ENCODE peak calls at places on chromosomes 11 and 22, in ten cellular contexts. One of them, this sample, is unnamed.

GRCh38 chr22:20299736-20300136 is 20.1 kb downstream of the DGCR6L start:
- DNase-seq in GM06990: no peak
- DNase-seq in astrocyte: no peak
- DNase-seq in right lobe of liver: peak
- DNase-seq in naive thymus-derived CD4-positive, alpha-beta T cell: no peak
- DNase-seq in fibroblast of pulmonary artery: peak
- DNase-seq in cardiac muscle cell: peak
- DNase-seq in dorsolateral prefrontal cortex: no peak
- DNase-seq in heart right ventricle: no peak
- DNase-seq in NT2/D1: no peak
- DNase-seq in this sample: no peak

GRCh38 chr11:44260081-44260480 is 49.9 kb downstream of the ALX4 start:
- DNase-seq in GM06990: no peak
- DNase-seq in cardiac muscle cell: no peak
- DNase-seq in dorsolateral prefrontal cortex: no peak
- DNase-seq in naive thymus-derived CD4-positive, alpha-beta T cell: no peak
- DNase-seq in astrocyte: no peak
- DNase-seq in right lobe of liver: no peak
- DNase-seq in fibroblast of pulmonary artery: no peak
- DNase-seq in NT2/D1: no peak
- DNase-seq in heart right ventricle: no peak
- DNase-seq in this sample: no peak

GRCh38 chr11:68904458-68904847 is 762 bp downstream of the IGHMBP2 start:
- DNase-seq in astrocyte: no peak
- DNase-seq in cardiac muscle cell: no peak
- DNase-seq in NT2/D1: no peak
- DNase-seq in fibroblast of pulmonary artery: peak
- DNase-seq in dorsolateral prefrontal cortex: no peak
- DNase-seq in heart right ventricle: peak
- DNase-seq in right lobe of liver: no peak
- DNase-seq in GM06990: peak
- DNase-seq in naive thymus-derived CD4-positive, alpha-beta T cell: no peak
- DNase-seq in this sample: no peak

GRCh38 chr22:29635734-29636357 is 32.4 kb downstream of the NF2 start:
- DNase-seq in heart right ventricle: no peak
- DNase-seq in astrocyte: peak
- DNase-seq in dorsolateral prefrontal cortex: no peak
- DNase-seq in NT2/D1: peak
- DNase-seq in GM06990: no peak
- DNase-seq in cardiac muscle cell: peak
- DNase-seq in right lobe of liver: no peak
- DNase-seq in naive thymus-derived CD4-positive, alpha-beta T cell: no peak
- DNase-seq in fibroblast of pulmonary artery: peak
- DNase-seq in this sample: no peak

GRCh38 chr11:16846305-16846704 is 107.9 kb downstream of the C11orf58 start:
- DNase-seq in fibroblast of pulmonary artery: peak
- DNase-seq in NT2/D1: no peak
- DNase-seq in cardiac muscle cell: no peak
- DNase-seq in right lobe of liver: no peak
- DNase-seq in dorsolateral prefrontal cortex: no peak
- DNase-seq in naive thymus-derived CD4-positive, alpha-beta T cell: no peak
- DNase-seq in astrocyte: no peak
- DNase-seq in heart right ventricle: no peak
- DNase-seq in GM06990: no peak
- DNase-seq in this sample: no peak

GRCh38 chr22:17726561-17727243 is 47.6 kb downstream of the BID start:
- DNase-seq in cardiac muscle cell: no peak
- DNase-seq in naive thymus-derived CD4-positive, alpha-beta T cell: no peak
- DNase-seq in dorsolateral prefrontal cortex: no peak
- DNase-seq in fibroblast of pulmonary artery: peak
- DNase-seq in GM06990: no peak
- DNase-seq in heart right ventricle: no peak
- DNase-seq in astrocyte: peak
- DNase-seq in NT2/D1: no peak
- DNase-seq in right lobe of liver: no peak
- DNase-seq in this sample: no peak

GRCh38 chr11:117874253-117874909 is 2.1 kb downstream of the FXYD6 start:
- DNase-seq in cardiac muscle cell: no peak
- DNase-seq in dorsolateral prefrontal cortex: no peak
- DNase-seq in naive thymus-derived CD4-positive, alpha-beta T cell: no peak
- DNase-seq in GM06990: no peak
- DNase-seq in heart right ventricle: no peak
- DNase-seq in fibroblast of pulmonary artery: no peak
- DNase-seq in NT2/D1: no peak
- DNase-seq in astrocyte: no peak
- DNase-seq in right lobe of liver: no peak
- DNase-seq in this sample: no peak

GRCh38 chr11:130313383-130314183 is 1.1 kb downstream of the ZBTB44 start:
- DNase-seq in NT2/D1: peak
- DNase-seq in heart right ventricle: no peak
- DNase-seq in cardiac muscle cell: no peak
- DNase-seq in naive thymus-derived CD4-positive, alpha-beta T cell: no peak
- DNase-seq in right lobe of liver: no peak
- DNase-seq in GM06990: no peak
- DNase-seq in dorsolateral prefrontal cortex: no peak
- DNase-seq in astrocyte: no peak
- DNase-seq in fibroblast of pulmonary artery: peak
- DNase-seq in this sample: no peak

GRCh38 chr11:1864216-1864615 is 11.3 kb downstream of the LSP1 start:
- DNase-seq in cardiac muscle cell: no peak
- DNase-seq in GM06990: no peak
- DNase-seq in astrocyte: no peak
- DNase-seq in fibroblast of pulmonary artery: peak
- DNase-seq in dorsolateral prefrontal cortex: no peak
- DNase-seq in right lobe of liver: peak
- DNase-seq in naive thymus-derived CD4-positive, alpha-beta T cell: no peak
- DNase-seq in heart right ventricle: peak
- DNase-seq in NT2/D1: no peak
- DNase-seq in this sample: no peak

GRCh38 chr11:12224537-12224893 is 114.1 kb downstream of the MICAL2 start:
- DNase-seq in GM06990: peak
- DNase-seq in naive thymus-derived CD4-positive, alpha-beta T cell: peak
- DNase-seq in right lobe of liver: peak
- DNase-seq in heart right ventricle: peak
- DNase-seq in astrocyte: peak
- DNase-seq in fibroblast of pulmonary artery: peak
- DNase-seq in cardiac muscle cell: no peak
- DNase-seq in NT2/D1: no peak
- DNase-seq in dorsolateral prefrontal cortex: no peak
- DNase-seq in this sample: no peak

GRCh38 chr11:2923446-2924375 is 5.5 kb downstream of the PHLDA2 start:
- DNase-seq in NT2/D1: no peak
- DNase-seq in astrocyte: no peak
- DNase-seq in GM06990: no peak
- DNase-seq in cardiac muscle cell: no peak
- DNase-seq in dorsolateral prefrontal cortex: no peak
- DNase-seq in heart right ventricle: peak
- DNase-seq in fibroblast of pulmonary artery: no peak
- DNase-seq in naive thymus-derived CD4-positive, alpha-beta T cell: no peak
- DNase-seq in right lobe of liver: no peak
- DNase-seq in this sample: no peak

GRCh38 chr11:113667801-113668200 is 38.3 kb downstream of the TMPRSS5 start:
- DNase-seq in heart right ventricle: no peak
- DNase-seq in dorsolateral prefrontal cortex: no peak
- DNase-seq in GM06990: no peak
- DNase-seq in astrocyte: no peak
- DNase-seq in NT2/D1: no peak
- DNase-seq in cardiac muscle cell: no peak
- DNase-seq in fibroblast of pulmonary artery: no peak
- DNase-seq in right lobe of liver: no peak
- DNase-seq in naive thymus-derived CD4-positive, alpha-beta T cell: no peak
- DNase-seq in this sample: no peak

GRCh38 chr11:7909585-7910325 is 21.3 kb downstream of the OR10A6 start:
- DNase-seq in dorsolateral prefrontal cortex: no peak
- DNase-seq in GM06990: no peak
- DNase-seq in right lobe of liver: no peak
- DNase-seq in cardiac muscle cell: no peak
- DNase-seq in naive thymus-derived CD4-positive, alpha-beta T cell: no peak
- DNase-seq in heart right ventricle: no peak
- DNase-seq in fibroblast of pulmonary artery: no peak
- DNase-seq in NT2/D1: no peak
- DNase-seq in astrocyte: no peak
- DNase-seq in this sample: no peak

GRCh38 chr11:77109236-77110019 is 6.8 kb downstream of the OMP start:
- DNase-seq in right lobe of liver: no peak
- DNase-seq in NT2/D1: no peak
- DNase-seq in GM06990: no peak
- DNase-seq in dorsolateral prefrontal cortex: no peak
- DNase-seq in naive thymus-derived CD4-positive, alpha-beta T cell: no peak
- DNase-seq in astrocyte: peak
- DNase-seq in heart right ventricle: no peak
- DNase-seq in cardiac muscle cell: no peak
- DNase-seq in fibroblast of pulmonary artery: peak
- DNase-seq in this sample: no peak

DNA sequence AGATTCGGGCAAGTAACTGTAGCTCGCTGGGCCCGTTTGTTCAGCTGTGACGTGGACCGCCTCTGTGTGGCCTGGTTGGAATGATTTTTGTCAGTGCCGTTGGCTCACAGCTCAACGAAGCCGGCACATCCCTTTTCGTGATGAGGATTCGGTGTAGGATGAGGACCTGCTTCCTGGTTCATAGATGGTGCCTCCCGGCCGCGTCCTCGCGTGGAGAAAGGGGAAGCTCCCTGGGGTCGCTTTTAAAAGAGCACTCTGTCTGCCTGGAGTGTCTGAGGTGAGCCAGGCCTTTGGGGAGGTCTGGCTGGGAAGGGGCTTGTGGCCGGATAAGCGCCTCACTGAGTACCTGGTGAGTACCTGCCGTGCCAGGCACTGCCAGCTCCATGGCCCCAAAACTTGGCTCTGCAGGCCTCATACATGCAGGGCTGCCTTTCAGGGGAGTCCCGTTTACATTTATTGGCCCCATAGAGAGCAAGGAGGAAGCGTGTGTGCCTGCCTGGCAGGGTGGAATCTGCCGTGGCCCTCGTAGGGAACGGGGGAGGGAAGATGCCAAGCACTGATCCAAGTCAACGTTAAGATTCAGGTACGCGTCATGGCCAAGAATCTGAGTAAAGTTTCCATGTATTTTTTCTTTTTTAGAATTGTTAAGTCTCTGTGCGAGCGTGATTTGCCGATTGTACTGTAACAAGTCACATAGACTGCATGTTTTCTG is 88.4 kb downstream of the ARHGAP8 start:
- DNase-seq in dorsolateral prefrontal cortex: no peak
- DNase-seq in heart right ventricle: no peak
- DNase-seq in naive thymus-derived CD4-positive, alpha-beta T cell: no peak
- DNase-seq in NT2/D1: no peak
- DNase-seq in right lobe of liver: peak
- DNase-seq in astrocyte: no peak
- DNase-seq in cardiac muscle cell: no peak
- DNase-seq in fibroblast of pulmonary artery: no peak
- DNase-seq in GM06990: no peak
- DNase-seq in this sample: no peak
- H3K4me3 ChIP-seq in dorsolateral prefrontal cortex: no peak
- H3K4me3 ChIP-seq in heart right ventricle: no peak
- H3K4me3 ChIP-seq in naive thymus-derived CD4-positive, alpha-beta T cell: no peak
- H3K4me3 ChIP-seq in NT2/D1: no peak
- H3K4me3 ChIP-seq in right lobe of liver: no peak
- H3K4me3 ChIP-seq in astrocyte: no peak
- H3K4me3 ChIP-seq in cardiac muscle cell: no peak
- H3K4me3 ChIP-seq in fibroblast of pulmonary artery: no peak
- H3K4me3 ChIP-seq in GM06990: no peak
- H3K4me3 ChIP-seq in this sample: no peak

GRCh38 chr22:39504071-39504470 is 2.0 kb downstream of the MIEF1 start:
- DNase-seq in dorsolateral prefrontal cortex: no peak
- DNase-seq in fibroblast of pulmonary artery: no peak
- DNase-seq in heart right ventricle: no peak
- DNase-seq in cardiac muscle cell: no peak
- DNase-seq in naive thymus-derived CD4-positive, alpha-beta T cell: no peak
- DNase-seq in GM06990: no peak
- DNase-seq in astrocyte: no peak
- DNase-seq in NT2/D1: no peak
- DNase-seq in right lobe of liver: peak
- DNase-seq in this sample: no peak
- H3K4me3 ChIP-seq in dorsolateral prefrontal cortex: no peak
- H3K4me3 ChIP-seq in fibroblast of pulmonary artery: no peak
- H3K4me3 ChIP-seq in heart right ventricle: peak
- H3K4me3 ChIP-seq in cardiac muscle cell: no peak
- H3K4me3 ChIP-seq in naive thymus-derived CD4-positive, alpha-beta T cell: no peak
- H3K4me3 ChIP-seq in GM06990: no peak
- H3K4me3 ChIP-seq in astrocyte: no peak
- H3K4me3 ChIP-seq in NT2/D1: no peak
- H3K4me3 ChIP-seq in right lobe of liver: no peak
- H3K4me3 ChIP-seq in this sample: no peak

GRCh38 chr11:108222686-108223448 is at the start of gene ATM:
- DNase-seq in dorsolateral prefrontal cortex: peak
- DNase-seq in NT2/D1: peak
- DNase-seq in fibroblast of pulmonary artery: peak
- DNase-seq in heart right ventricle: peak
- DNase-seq in GM06990: peak
- DNase-seq in naive thymus-derived CD4-positive, alpha-beta T cell: peak
- DNase-seq in right lobe of liver: peak
- DNase-seq in cardiac muscle cell: peak
- DNase-seq in astrocyte: peak
- DNase-seq in this sample: peak
- H3K4me3 ChIP-seq in dorsolateral prefrontal cortex: peak
- H3K4me3 ChIP-seq in NT2/D1: peak
- H3K4me3 ChIP-seq in fibroblast of pulmonary artery: peak
- H3K4me3 ChIP-seq in heart right ventricle: peak
- H3K4me3 ChIP-seq in GM06990: peak
- H3K4me3 ChIP-seq in naive thymus-derived CD4-positive, alpha-beta T cell: peak
- H3K4me3 ChIP-seq in right lobe of liver: peak
- H3K4me3 ChIP-seq in cardiac muscle cell: peak
- H3K4me3 ChIP-seq in astrocyte: peak
- H3K4me3 ChIP-seq in this sample: peak

DNA sequence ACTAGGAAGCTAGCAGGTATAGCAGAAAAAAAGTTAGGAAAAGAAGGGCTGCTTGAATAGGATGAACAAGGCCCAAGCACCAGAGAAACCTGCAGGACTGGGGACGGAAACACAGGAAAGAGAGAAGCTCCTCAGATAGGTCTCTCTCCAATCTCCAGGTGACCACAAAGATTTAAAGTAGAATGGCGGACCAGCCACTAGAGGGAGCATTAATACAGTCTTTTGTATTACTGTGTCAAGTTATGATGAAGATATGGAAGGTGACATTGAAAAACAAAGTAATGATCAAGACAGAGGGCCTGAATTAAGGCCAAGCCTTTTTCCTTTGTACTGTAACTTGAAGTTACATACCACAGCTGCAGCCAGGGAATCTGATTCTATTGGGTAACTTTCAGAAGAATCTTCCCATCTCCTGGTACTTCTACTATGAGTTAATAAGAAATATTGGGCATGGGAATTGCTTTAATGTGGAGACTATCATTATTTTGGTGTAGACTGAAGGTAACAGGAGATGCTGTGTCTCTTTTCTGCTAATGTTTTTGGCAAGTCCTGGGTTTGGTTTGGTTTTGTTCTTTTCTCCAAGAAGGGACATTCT is 33.8 kb downstream of the OR2AG2 start:
- DNase-seq in fibroblast of pulmonary artery: peak
- DNase-seq in dorsolateral prefrontal cortex: no peak
- DNase-seq in cardiac muscle cell: peak
- DNase-seq in NT2/D1: peak
- DNase-seq in astrocyte: peak
- DNase-seq in right lobe of liver: no peak
- DNase-seq in GM06990: no peak
- DNase-seq in heart right ventricle: no peak
- DNase-seq in naive thymus-derived CD4-positive, alpha-beta T cell: peak
- DNase-seq in this sample: peak
- H3K4me3 ChIP-seq in fibroblast of pulmonary artery: no peak
- H3K4me3 ChIP-seq in dorsolateral prefrontal cortex: no peak
- H3K4me3 ChIP-seq in cardiac muscle cell: no peak
- H3K4me3 ChIP-seq in NT2/D1: no peak
- H3K4me3 ChIP-seq in astrocyte: no peak
- H3K4me3 ChIP-seq in right lobe of liver: no peak
- H3K4me3 ChIP-seq in GM06990: no peak
- H3K4me3 ChIP-seq in heart right ventricle: no peak
- H3K4me3 ChIP-seq in naive thymus-derived CD4-positive, alpha-beta T cell: no peak
- H3K4me3 ChIP-seq in this sample: no peak

This sample was measured in HAP-1.